ENCODE peak calls at places on chromosomes 1 and 21, in eight cellular contexts. T, P, O, Z, F, R, Q and L are unnamed samples.

GRCh38 chr1:162772571-162773154 is 17.8 kb upstream of the HSD17B7 start:
- DNase-seq in Q (no peak), T (no peak), F (no peak), O (no peak), Z (no peak), P (no peak), R (no peak), L (no peak)

GRCh38 chr1:21534674-21535378 is 25.6 kb downstream of the ALPL start:
- DNase-seq in P (peak), F (no peak), Q (peak), T (no peak), Z (peak), R (no peak), O (no peak), L (peak)

GRCh38 chr1:231193710-231194340 is 32.0 kb downstream of the TRIM67 start:
- DNase-seq in O (no peak), R (no peak), Z (no peak), F (no peak), Q (no peak), P (no peak), T (no peak), L (no peak)

GRCh38 chr1:233668725-233669294 is 54.9 kb downstream of the KCNK1 start:
- DNase-seq in Q (peak), R (no peak), T (no peak), F (no peak), P (peak), O (no peak), Z (no peak), L (no peak)

GRCh38 chr1:24694380-24694843 is 50.8 kb upstream of the CLIC4 start:
- DNase-seq in F (no peak), R (peak), T (no peak), Z (no peak), O (no peak), P (no peak), Q (peak), L (no peak)

GRCh38 chr1:26349886-26350244 is 4.1 kb downstream of the CRYBG2 start:
- DNase-seq in F (no peak), P (no peak), O (no peak), T (no peak), Z (no peak), Q (no peak), R (no peak), L (no peak)

GRCh38 chr1:216847385-216848036 is 124.3 kb upstream of the ESRRG start:
- DNase-seq in R (no peak), Q (no peak), O (no peak), T (no peak), F (no peak), P (no peak), Z (no peak), L (no peak)

GRCh38 chr1:145720556-145720877 is 1.2 kb downstream of the CD160 start:
- DNase-seq in R (no peak), F (no peak), Z (no peak), O (no peak), Q (peak), T (no peak), P (no peak), L (no peak)

GRCh38 chr1:231170875-231171274 is 9.0 kb downstream of the TRIM67 start:
- DNase-seq in O (no peak), T (no peak), P (no peak), Q (no peak), F (no peak), Z (no peak), R (no peak), L (peak)

GRCh38 chr1:83787246-83787998 is 211.5 kb downstream of the TTLL7 start:
- DNase-seq in P (no peak), Z (no peak), T (no peak), O (no peak), R (no peak), Q (no peak), F (no peak), L (no peak)

GRCh38 chr1:155813672-155814071 is 43.3 kb downstream of the GON4L start:
- DNase-seq in Z (no peak), Q (no peak), F (no peak), T (no peak), P (no peak), O (no peak), R (no peak), L (no peak)

GRCh38 chr1:200478945-200479558 is 69.2 kb upstream of the ZNF281 start:
- DNase-seq in F (no peak), Z (no peak), T (no peak), P (no peak), R (no peak), O (no peak), Q (no peak), L (no peak)

GRCh38 chr1:154856049-154856448 is 14.0 kb downstream of the KCNN3 start:
- DNase-seq in Q (peak), F (no peak), Z (no peak), P (no peak), T (no peak), O (no peak), R (no peak), L (no peak)

GRCh38 chr1:68057050-68057449 is 6.6 kb upstream of the DIRAS3 start:
- DNase-seq in O (no peak), P (no peak), Q (no peak), Z (no peak), F (no peak), T (no peak), R (no peak), L (no peak)

GRCh38 chr1:59298178-59298583 is 1.3 kb downstream of the FGGY start:
- DNase-seq in T (no peak), Z (no peak), Q (no peak), F (no peak), O (no peak), P (no peak), R (no peak), L (no peak)

GRCh38 chr1:163069142-163069541 is at the start of gene RGS4:
- DNase-seq in Q (peak), Z (no peak), O (no peak), P (peak), R (no peak), F (peak), T (no peak), L (peak)

GRCh38 chr1:9241891-9242290 is 7.3 kb downstream of the H6PD start:
- DNase-seq in P (no peak), Q (no peak), O (no peak), R (no peak), F (no peak), T (no peak), Z (no peak), L (no peak)

GRCh38 chr1:1539310-1540014 is 962 bp downstream of the TMEM240 start:
- DNase-seq in F (peak), O (no peak), P (no peak), Z (no peak), R (no peak), T (no peak), Q (peak), L (no peak)

GRCh38 chr1:97482022-97482421 is 438.8 kb downstream of the DPYD start:
- DNase-seq in O (no peak), T (no peak), P (no peak), Q (no peak), F (no peak), R (no peak), Z (no peak), L (no peak)

GRCh38 chr1:94528271-94528670 is 13.3 kb downstream of the F3 start:
- DNase-seq in R (no peak), Q (peak), T (no peak), P (no peak), Z (no peak), O (no peak), F (no peak), L (no peak)

GRCh38 chr1:16013220-16013907 is 4.5 kb downstream of the HSPB7 start:
- DNase-seq in F (peak), O (no peak), Q (peak), Z (peak), R (peak), P (peak), T (no peak), L (peak)

GRCh38 chr1:118711356-118711755 is 276.8 kb downstream of the TBX15 start:
- DNase-seq in F (no peak), P (no peak), O (no peak), R (no peak), Z (no peak), Q (no peak), T (no peak), L (no peak)

GRCh38 chr1:101203812-101204540 is 32.8 kb upstream of the S1PR1 start:
- DNase-seq in Z (no peak), F (no peak), T (no peak), P (no peak), R (no peak), Q (peak), O (no peak), L (no peak)

GRCh38 chr1:54571803-54572202 is 23.8 kb downstream of the ACOT11 start:
- DNase-seq in R (no peak), Z (peak), O (no peak), F (no peak), P (no peak), Q (peak), T (no peak), L (no peak)

GRCh38 chr1:228207851-228208821 is at the start of gene OBSCN:
- DNase-seq in Z (no peak), Q (no peak), P (no peak), F (no peak), T (no peak), O (no peak), R (no peak), L (no peak)

GRCh38 chr1:159171254-159171687 is at the start of gene CADM3:
- DNase-seq in O (peak), T (no peak), Q (no peak), P (no peak), Z (no peak), R (no peak), F (peak), L (no peak)

GRCh38 chr1:43938892-43939587 is 5.4 kb downstream of the ARTN start:
- DNase-seq in Z (no peak), F (no peak), Q (no peak), O (no peak), P (no peak), R (no peak), T (no peak), L (no peak)

GRCh38 chr1:46131727-46132528 is 501 bp downstream of the PIK3R3 start:
- DNase-seq in Q (peak), Z (no peak), O (peak), P (peak), T (no peak), F (peak), R (no peak), L (no peak)

GRCh38 chr1:41733021-41733420 is 185.7 kb downstream of the HIVEP3 start:
- DNase-seq in P (no peak), Q (no peak), Z (no peak), O (no peak), R (no peak), T (no peak), F (no peak), L (no peak)

GRCh38 chr1:19453843-19454242 is 31.5 kb downstream of the CAPZB start:
- DNase-seq in R (no peak), P (no peak), O (no peak), Z (no peak), T (peak), Q (no peak), F (no peak), L (no peak)

GRCh38 chr1:4396571-4396970 is 257.8 kb upstream of the AJAP1 start:
- DNase-seq in R (no peak), T (no peak), Z (no peak), F (peak), Q (no peak), O (no peak), P (no peak), L (no peak)

GRCh38 chr1:92482404-92482664 is 4.4 kb downstream of the GFI1 start:
- DNase-seq in Z (no peak), R (peak), P (no peak), Q (no peak), F (no peak), O (no peak), T (no peak), L (no peak)

GRCh38 chr21:41121785-41122415 is 46.1 kb upstream of the BACE2 start:
- DNase-seq in P (peak), O (peak), R (peak), Q (peak), F (peak), Z (peak), T (peak), L (peak)